ENCODE peak calls at places on chromosomes 3 and 15, in eight cellular contexts. C is glutamatergic neuron; U is NCI-H2081; M is CD4-positive, CD25-positive, alpha-beta regulatory T cell; L is NAMALWA; F is iris pigment epithelial cell; W is germinal center; G is T1000. Q is an unnamed sample.

GRCh38 chr3:53346514-53346913 is 829 bp downstream of the DCP1A start:
- DNase-seq in C (peak), U (no peak), M (peak), L (peak), F (peak), W (no peak), G (no peak), Q (no peak)

GRCh38 chr15:31312220-31312619 is 14.4 kb upstream of the KLF13 start:
- DNase-seq in C (no peak), U (no peak), M (no peak), L (no peak), F (no peak), W (no peak), G (no peak), Q (no peak)

GRCh38 chr3:152315623-152316022 is 46.9 kb downstream of the MBNL1 start:
- DNase-seq in C (no peak), U (no peak), M (no peak), L (no peak), F (no peak), W (no peak), G (no peak), Q (no peak)

GRCh38 chr15:34275721-34276120 is 50.9 kb downstream of the EMC4 start:
- DNase-seq in C (no peak), U (no peak), M (no peak), L (no peak), F (peak), W (no peak), G (no peak), Q (no peak)

GRCh38 chr15:40893019-40893723 is 1.1 kb upstream of the VPS18 start:
- DNase-seq in C (no peak), U (no peak), M (no peak), L (no peak), F (no peak), W (no peak), G (no peak), Q (no peak)

GRCh38 chr15:52480990-52481389 is 47.7 kb downstream of the MYO5A start:
- DNase-seq in C (no peak), U (no peak), M (no peak), L (no peak), F (no peak), W (no peak), G (no peak), Q (no peak)

GRCh38 chr3:11373235-11373634 is 101.0 kb downstream of the ATG7 start:
- DNase-seq in C (no peak), U (peak), M (peak), L (no peak), F (no peak), W (no peak), G (no peak), Q (no peak)

GRCh38 chr15:62506217-62506805 is 341.2 kb upstream of the C2CD4B start:
- DNase-seq in C (no peak), U (no peak), M (no peak), L (no peak), F (peak), W (no peak), G (no peak), Q (no peak)

GRCh38 chr3:194282436-194283122 is 68.5 kb downstream of the CPN2 start:
- DNase-seq in C (peak), U (peak), M (no peak), L (no peak), F (no peak), W (no peak), G (no peak), Q (no peak)

GRCh38 chr3:157226173-157226847 is 66.4 kb upstream of the CCNL1 start:
- DNase-seq in C (no peak), U (no peak), M (peak), L (no peak), F (peak), W (no peak), G (no peak), Q (no peak)

GRCh38 chr15:98547741-98548166 is 100.6 kb upstream of the IGF1R start:
- DNase-seq in C (peak), U (no peak), M (no peak), L (no peak), F (peak), W (no peak), G (peak), Q (no peak)

GRCh38 chr3:189401196-189401595 is 229.4 kb downstream of the TPRG1 start:
- DNase-seq in C (no peak), U (no peak), M (no peak), L (no peak), F (no peak), W (no peak), G (no peak), Q (no peak)

GRCh38 chr3:124395584-124396340 is 334.5 kb upstream of the UMPS start:
- DNase-seq in C (peak), U (peak), M (no peak), L (no peak), F (no peak), W (no peak), G (no peak), Q (no peak)

GRCh38 chr3:107619549-107619948 is 96.8 kb downstream of the BBX start:
- DNase-seq in C (no peak), U (no peak), M (no peak), L (no peak), F (no peak), W (no peak), G (no peak), Q (no peak)

GRCh38 chr15:67164401-67164791 is 90.1 kb downstream of the AAGAB start:
- DNase-seq in C (no peak), U (no peak), M (no peak), L (no peak), F (no peak), W (no peak), G (no peak), Q (no peak)

GRCh38 chr3:62793961-62794360 is 81.3 kb downstream of the CADPS start:
- DNase-seq in C (no peak), U (no peak), M (no peak), L (no peak), F (no peak), W (no peak), G (no peak), Q (no peak)

GRCh38 chr15:78977091-78977571 is 32.3 kb upstream of the CTSH start:
- DNase-seq in C (no peak), U (no peak), M (peak), L (no peak), F (no peak), W (peak), G (no peak), Q (no peak)

GRCh38 chr3:45946307-45946706 is 3.0 kb downstream of the CXCR6 start:
- DNase-seq in C (no peak), U (no peak), M (peak), L (no peak), F (no peak), W (no peak), G (no peak), Q (no peak)

GRCh38 chr3:28376424-28376823 is 27.8 kb upstream of the AZI2 start:
- DNase-seq in C (no peak), U (no peak), M (no peak), L (no peak), F (peak), W (no peak), G (no peak), Q (no peak)

GRCh38 chr15:39497016-39497758 is 83.7 kb upstream of the THBS1 start:
- DNase-seq in C (no peak), U (no peak), M (no peak), L (no peak), F (no peak), W (no peak), G (no peak), Q (no peak)

GRCh38 chr3:187958432-187959003 is 195.4 kb upstream of the LPP start:
- DNase-seq in C (no peak), U (no peak), M (peak), L (peak), F (no peak), W (peak), G (no peak), Q (peak)

GRCh38 chr3:37795431-37796061 is 66.1 kb upstream of the CTDSPL start:
- DNase-seq in C (no peak), U (no peak), M (no peak), L (no peak), F (no peak), W (no peak), G (no peak), Q (no peak)

GRCh38 chr3:56321383-56321782 is 146.9 kb downstream of the ERC2 start:
- DNase-seq in C (no peak), U (no peak), M (no peak), L (no peak), F (no peak), W (no peak), G (no peak), Q (no peak)

GRCh38 chr3:71779674-71780377 is 5.1 kb downstream of the PROK2 start:
- DNase-seq in C (no peak), U (no peak), M (peak), L (no peak), F (no peak), W (no peak), G (no peak), Q (no peak)

GRCh38 chr15:68154923-68155559 is 50.1 kb downstream of the CALML4 start:
- DNase-seq in C (peak), U (peak), M (peak), L (peak), F (peak), W (peak), G (no peak), Q (no peak)

GRCh38 chr3:122689587-122689986 is 8.9 kb downstream of the PARP14 start:
- DNase-seq in C (no peak), U (no peak), M (no peak), L (no peak), F (peak), W (no peak), G (no peak), Q (no peak)

GRCh38 chr15:67776600-67776999 is 48.7 kb upstream of the SKOR1 start:
- DNase-seq in C (no peak), U (no peak), M (no peak), L (no peak), F (peak), W (no peak), G (no peak), Q (no peak)

GRCh38 chr15:59329570-59330350 is 42.9 kb downstream of the MYO1E start:
- DNase-seq in C (no peak), U (no peak), M (no peak), L (no peak), F (peak), W (no peak), G (no peak), Q (no peak)

Q was measured in activated gamma-delta T cell treated with anti-CD3 and anti-CD28 coated beads, Interleukin-2, amount 50 U/mL, for 16 hours.